ENCODE peak calls at places on chromosomes 4 and X, in seven cellular contexts. Z, H, G, Q, X, L and P are unnamed samples.

GRCh38 chrX:68443155-68443868 is 10.0 kb upstream of the OPHN1 start:
- DNase-seq in X (peak; percentile 36), Z (no peak), H (no peak), Q (no peak), L (peak; percentile 7), G (no peak), P (peak; percentile 42)

GRCh38 chr4:133157460-133158160 is 8.5 kb downstream of the PCDH10 start:
- DNase-seq in X (no peak), G (no peak), Z (no peak), H (no peak), L (no peak), Q (no peak), P (no peak)

GRCh38 chr4:83617371-83618021 is 81.6 kb downstream of the GPAT3 start:
- DNase-seq in X (no peak), L (no peak), G (no peak), H (no peak), Q (no peak), Z (no peak), P (no peak)

GRCh38 chr4:168812806-168813205 is 197.2 kb downstream of the CBR4 start:
- DNase-seq in X (no peak), G (no peak), Z (no peak), H (no peak), Q (no peak), L (peak; percentile 19), P (no peak)

GRCh38 chr4:75634951-75635350 is 4.6 kb upstream of the CDKL2 start:
- DNase-seq in H (no peak), G (no peak), L (peak; percentile 20), X (no peak), Z (no peak), Q (no peak), P (peak; percentile 29)

GRCh38 chrX:22220941-22221340 is 51.8 kb upstream of the CBLL2 start:
- DNase-seq in L (peak; percentile 4), G (no peak), H (no peak), X (no peak), Q (no peak), Z (no peak), P (peak; percentile 21)

GRCh38 chr4:55752810-55753209 is 66.8 kb upstream of the EXOC1L start:
- DNase-seq in H (no peak), X (no peak), Q (no peak), G (no peak), L (no peak), Z (no peak), P (no peak)

GRCh38 chrX:114028907-114029662 is 554.8 kb upstream of the HTR2C start:
- DNase-seq in L (no peak), G (no peak), X (no peak), H (no peak), Q (no peak), Z (no peak), P (no peak)

GRCh38 chr4:48974979-48975640 is 11.0 kb upstream of the CWH43 start:
- DNase-seq in G (no peak), X (peak; percentile 58), Z (no peak), Q (no peak), H (no peak), L (no peak), P (no peak)

GRCh38 chr4:86496094-86497060 is 97.7 kb upstream of the PTPN13 start:
- DNase-seq in X (no peak), Z (peak; percentile 31), Q (no peak), H (peak; percentile 49), L (peak; percentile 70), G (peak; percentile 63), P (peak; percentile 60)

GRCh38 chrX:144612076-144612475 is 635.2 kb upstream of the SPANXN1 start:
- DNase-seq in H (no peak), L (no peak), X (no peak), Q (no peak), Z (no peak), G (no peak), P (no peak)

GRCh38 chrX:154478728-154479622 is at the start of gene LAGE3:
- DNase-seq in H (peak; percentile 95), G (peak; percentile 91), Z (peak; percentile 40), L (peak; percentile 95), X (peak; percentile 94), Q (peak; percentile 97), P (peak; percentile 94)

GRCh38 chr4:28831867-28832266 is 1888.3 kb upstream of the PCDH7 start:
- DNase-seq in X (no peak), Z (no peak), L (no peak), H (no peak), G (no peak), Q (no peak), P (no peak)

GRCh38 chr4:54954656-54955388 is 170.6 kb downstream of the KDR start:
- DNase-seq in H (no peak), Z (no peak), Q (no peak), L (no peak), G (no peak), X (no peak), P (no peak)

GRCh38 chrX:68872171-68872570 is 43.4 kb downstream of the EFNB1 start:
- DNase-seq in Z (no peak), H (no peak), G (no peak), X (no peak), L (no peak), Q (no peak), P (no peak)

GRCh38 chrX:153968754-153969124 is 2.9 kb downstream of the HCFC1 start:
- DNase-seq in Z (no peak), X (no peak), L (no peak), G (peak; percentile 54), Q (peak; percentile 79), H (peak; percentile 30), P (peak; percentile 9)

GRCh38 chr4:168794881-168795280 is 215.2 kb downstream of the CBR4 start:
- DNase-seq in X (no peak), H (no peak), G (no peak), Z (no peak), L (no peak), Q (no peak), P (no peak)

GRCh38 chr4:6469898-6470501 is 2.4 kb downstream of the PPP2R2C start:
- DNase-seq in Q (peak; percentile 44), Z (no peak), G (peak; percentile 27), H (no peak), L (no peak), X (no peak), P (no peak)

GRCh38 chrX:72079607-72080006 is 52.1 kb downstream of the RTL5 start:
- DNase-seq in H (no peak), X (peak; percentile 57), Q (peak; percentile 79), G (no peak), Z (no peak), L (no peak), P (no peak)

GRCh38 chr4:123555500-123556273 is 159.1 kb downstream of the SPRY1 start:
- DNase-seq in Q (no peak), H (peak; percentile 48), X (peak; percentile 89), L (peak; percentile 35), G (no peak), Z (peak; percentile 39), P (peak; percentile 64)

GRCh38 chrX:15515931-15516330 is 15.3 kb downstream of the BMX start:
- DNase-seq in Q (no peak), G (no peak), X (no peak), Z (no peak), L (no peak), H (no peak), P (no peak)

GRCh38 chr4:86376850-86377249 is 17.0 kb upstream of the MAPK10 start:
- DNase-seq in G (peak; percentile 34), Q (no peak), H (no peak), X (no peak), Z (no peak), L (no peak), P (no peak)

GRCh38 chr4:76767983-76768382 is 130.0 kb downstream of the SOWAHB start:
- DNase-seq in Q (no peak), L (peak; percentile 63), X (no peak), G (no peak), Z (no peak), H (no peak), P (peak; percentile 66)

GRCh38 chrX:9829308-9830267 is 43.4 kb downstream of the SHROOM2 start:
- DNase-seq in H (no peak), Z (peak; percentile 16), L (no peak), X (no peak), Q (no peak), G (no peak), P (no peak)

GRCh38 chr4:77695769-77696168 is 90.1 kb downstream of the CXCL13 start:
- DNase-seq in Q (no peak), H (no peak), L (peak; percentile 81), X (no peak), Z (peak; percentile 73), G (no peak), P (peak; percentile 83)

GRCh38 chrX:133726642-133727041 is 258.8 kb downstream of the GPC3 start:
- DNase-seq in Z (no peak), Q (no peak), G (no peak), H (no peak), X (no peak), L (no peak), P (no peak)

GRCh38 chr4:86117781-86118302 is 242.0 kb downstream of the MAPK10 start:
- DNase-seq in X (no peak), L (peak; percentile 76), Q (no peak), H (no peak), G (no peak), Z (peak; percentile 93), P (peak; percentile 77)

GRCh38 chrX:115178473-115178872 is 10.7 kb upstream of the RBMXL3 start:
- DNase-seq in G (no peak), Q (no peak), Z (no peak), H (no peak), X (no peak), L (no peak), P (no peak)

GRCh38 chrX:136778020-136778419 is 2.7 kb downstream of the ARHGEF6 start:
- DNase-seq in X (no peak), Q (no peak), L (no peak), H (no peak), Z (no peak), G (no peak), P (no peak)